ENCODE peak calls at places on chromosomes 11 and 22, in six cellular contexts. One of them, this sample, is unnamed.

GRCh38 chr11:73762732-73763131 is 1.9 kb upstream of the RAB6A start:
- DNase-seq in GM12878: no peak
- DNase-seq in IMR-90: no peak
- DNase-seq in A549: no peak
- DNase-seq in K562: no peak
- DNase-seq in HepG2: no peak
- DNase-seq in this sample: no peak

GRCh38 chr11:127307700-127308099 is 307.1 kb upstream of the KIRREL3 start:
- DNase-seq in GM12878: no peak
- DNase-seq in IMR-90: no peak
- DNase-seq in A549: no peak
- DNase-seq in K562: no peak
- DNase-seq in HepG2: no peak
- DNase-seq in this sample: no peak

GRCh38 chr11:115498354-115498753 is 5.9 kb downstream of the CADM1 start:
- DNase-seq in GM12878: no peak
- DNase-seq in IMR-90: no peak
- DNase-seq in A549: no peak
- DNase-seq in K562: no peak
- DNase-seq in HepG2: no peak
- DNase-seq in this sample: no peak

GRCh38 chr11:102012946-102013345 is 34.3 kb upstream of the CFAP300 start:
- DNase-seq in GM12878: no peak
- DNase-seq in IMR-90: no peak
- DNase-seq in A549: no peak
- DNase-seq in K562: no peak
- DNase-seq in HepG2: no peak
- DNase-seq in this sample: no peak

GRCh38 chr11:68325183-68325893 is 12.9 kb downstream of the LRP5 start:
- DNase-seq in GM12878: no peak
- DNase-seq in IMR-90: no peak
- DNase-seq in A549: no peak
- DNase-seq in K562: no peak
- DNase-seq in HepG2: no peak
- DNase-seq in this sample: no peak

GRCh38 chr11:95918056-95918455 is 5.9 kb downstream of the MTMR2 start:
- DNase-seq in GM12878: no peak
- DNase-seq in IMR-90: no peak
- DNase-seq in A549: no peak
- DNase-seq in K562: no peak
- DNase-seq in HepG2: no peak
- DNase-seq in this sample: no peak

GRCh38 chr11:86910592-86910991 is 44.6 kb downstream of the FZD4 start:
- DNase-seq in GM12878: no peak
- DNase-seq in IMR-90: peak
- DNase-seq in A549: peak
- DNase-seq in K562: no peak
- DNase-seq in HepG2: no peak
- DNase-seq in this sample: no peak

GRCh38 chr11:67273260-67273990 is 7.2 kb downstream of the GRK2 start:
- DNase-seq in GM12878: no peak
- DNase-seq in IMR-90: no peak
- DNase-seq in A549: no peak
- DNase-seq in K562: no peak
- DNase-seq in HepG2: no peak
- DNase-seq in this sample: no peak

GRCh38 chr22:50016988-50017700 is 4.6 kb upstream of the IL17REL start:
- DNase-seq in GM12878: peak
- DNase-seq in IMR-90: no peak
- DNase-seq in A549: no peak
- DNase-seq in K562: no peak
- DNase-seq in HepG2: no peak
- DNase-seq in this sample: no peak

GRCh38 chr22:46588279-46589140 is 31.7 kb upstream of the GRAMD4 start:
- DNase-seq in GM12878: no peak
- DNase-seq in IMR-90: no peak
- DNase-seq in A549: no peak
- DNase-seq in K562: no peak
- DNase-seq in HepG2: no peak
- DNase-seq in this sample: no peak

GRCh38 chr22:47112566-47112965 is 350.1 kb downstream of the TBC1D22A start:
- DNase-seq in GM12878: no peak
- DNase-seq in IMR-90: no peak
- DNase-seq in A549: no peak
- DNase-seq in K562: no peak
- DNase-seq in HepG2: no peak
- DNase-seq in this sample: no peak

GRCh38 chr11:12900496-12900895 is 108.6 kb upstream of the RASSF10 start:
- DNase-seq in GM12878: no peak
- DNase-seq in IMR-90: peak
- DNase-seq in A549: peak
- DNase-seq in K562: no peak
- DNase-seq in HepG2: peak
- DNase-seq in this sample: no peak

GRCh38 chr11:46519351-46519750 is 74.5 kb downstream of the AMBRA1 start:
- DNase-seq in GM12878: no peak
- DNase-seq in IMR-90: no peak
- DNase-seq in A549: no peak
- DNase-seq in K562: no peak
- DNase-seq in HepG2: peak
- DNase-seq in this sample: no peak

GRCh38 chr22:37959231-37959825 is 5.8 kb downstream of the POLR2F start:
- DNase-seq in GM12878: no peak
- DNase-seq in IMR-90: no peak
- DNase-seq in A549: no peak
- DNase-seq in K562: no peak
- DNase-seq in HepG2: no peak
- DNase-seq in this sample: no peak

GRCh38 chr22:34623580-34623979 is 442.4 kb upstream of the ISX start:
- DNase-seq in GM12878: no peak
- DNase-seq in IMR-90: no peak
- DNase-seq in A549: no peak
- DNase-seq in K562: no peak
- DNase-seq in HepG2: no peak
- DNase-seq in this sample: no peak

GRCh38 chr11:88051386-88051785 is 123.9 kb downstream of the RAB38 start:
- DNase-seq in GM12878: no peak
- DNase-seq in IMR-90: peak
- DNase-seq in A549: peak
- DNase-seq in K562: no peak
- DNase-seq in HepG2: peak
- DNase-seq in this sample: no peak

GRCh38 chr22:44818727-44819126 is 66.4 kb downstream of the ARHGAP8 start:
- DNase-seq in GM12878: no peak
- DNase-seq in IMR-90: no peak
- DNase-seq in A549: no peak
- DNase-seq in K562: no peak
- DNase-seq in HepG2: no peak
- DNase-seq in this sample: no peak

GRCh38 chr11:126352934-126353801 is 2.3 kb upstream of the ST3GAL4 start:
- DNase-seq in GM12878: peak
- DNase-seq in IMR-90: peak
- DNase-seq in A549: peak
- DNase-seq in K562: peak
- DNase-seq in HepG2: peak
- DNase-seq in this sample: no peak

GRCh38 chr22:35677460-35678187 is 29.4 kb downstream of the APOL6 start:
- DNase-seq in GM12878: no peak
- DNase-seq in IMR-90: no peak
- DNase-seq in A549: no peak
- DNase-seq in K562: no peak
- DNase-seq in HepG2: no peak
- DNase-seq in this sample: no peak

GRCh38 chr11:976431-977160 is 50.9 kb downstream of the AP2A2 start:
- DNase-seq in GM12878: no peak
- DNase-seq in IMR-90: no peak
- DNase-seq in A549: no peak
- DNase-seq in K562: no peak
- DNase-seq in HepG2: no peak
- DNase-seq in this sample: no peak

GRCh38 chr11:70828498-70829159 is 423.7 kb downstream of the SHANK2 start:
- DNase-seq in GM12878: no peak
- DNase-seq in IMR-90: no peak
- DNase-seq in A549: no peak
- DNase-seq in K562: no peak
- DNase-seq in HepG2: no peak
- DNase-seq in this sample: no peak

GRCh38 chr11:14373941-14374646 is 15.1 kb upstream of the RRAS2 start:
- DNase-seq in GM12878: no peak
- DNase-seq in IMR-90: peak
- DNase-seq in A549: peak
- DNase-seq in K562: no peak
- DNase-seq in HepG2: peak
- DNase-seq in this sample: no peak
- TF ChIP-seq BHLHE40 in GM12878: no peak
- TF ChIP-seq BHLHE40 in IMR-90: no peak
- TF ChIP-seq BHLHE40 in A549: no peak
- TF ChIP-seq BHLHE40 in K562: no peak
- TF ChIP-seq BHLHE40 in HepG2: no peak
- TF ChIP-seq BHLHE40 in this sample: no peak

DNA sequence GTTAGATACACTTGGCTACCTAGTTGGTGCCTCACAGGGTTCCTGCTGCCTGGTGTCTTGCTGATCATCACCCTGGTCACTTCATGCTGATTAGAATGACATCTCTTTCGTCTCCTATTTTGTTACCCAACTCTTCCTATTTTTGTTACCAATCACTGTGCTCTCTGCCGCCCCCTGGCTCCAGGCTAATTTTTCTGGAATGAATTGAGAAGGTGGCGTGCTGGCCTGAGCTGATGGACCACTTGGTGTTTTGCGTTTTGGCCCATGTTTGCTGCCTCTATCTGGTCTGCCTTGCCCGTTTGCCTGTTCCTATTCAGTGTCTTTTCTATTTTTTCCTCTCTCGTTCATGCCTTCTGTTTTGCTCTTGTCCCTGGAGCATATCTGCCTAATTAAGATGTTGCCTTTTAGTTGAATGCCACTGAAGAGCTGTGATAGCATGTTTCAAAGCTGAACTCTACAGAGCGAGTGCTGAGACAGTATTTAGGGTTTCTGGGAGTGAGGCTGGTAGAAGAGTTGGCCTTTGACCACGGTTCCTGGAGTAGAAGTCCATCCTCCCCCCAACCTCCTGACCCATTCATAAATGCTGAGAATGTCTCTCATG is 5.9 kb upstream of the ATF4 start:
- DNase-seq in GM12878: no peak
- DNase-seq in IMR-90: peak
- DNase-seq in A549: no peak
- DNase-seq in K562: no peak
- DNase-seq in HepG2: no peak
- DNase-seq in this sample: peak
- TF ChIP-seq BHLHE40 in GM12878: no peak
- TF ChIP-seq BHLHE40 in IMR-90: no peak
- TF ChIP-seq BHLHE40 in A549: no peak
- TF ChIP-seq BHLHE40 in K562: no peak
- TF ChIP-seq BHLHE40 in HepG2: no peak
- TF ChIP-seq BHLHE40 in this sample: no peak

GRCh38 chr11:72641522-72641899 is 32.7 kb downstream of the PDE2A start:
- DNase-seq in GM12878: no peak
- DNase-seq in IMR-90: no peak
- DNase-seq in A549: no peak
- DNase-seq in K562: no peak
- DNase-seq in HepG2: no peak
- DNase-seq in this sample: no peak

GRCh38 chr11:72639475-72640375 is 34.5 kb downstream of the PDE2A start:
- DNase-seq in GM12878: no peak
- DNase-seq in IMR-90: no peak
- DNase-seq in A549: no peak
- DNase-seq in K562: no peak
- DNase-seq in HepG2: no peak
- DNase-seq in this sample: no peak

GRCh38 chr11:72642815-72643511 is 31.3 kb downstream of the PDE2A start:
- DNase-seq in GM12878: no peak
- DNase-seq in IMR-90: peak
- DNase-seq in A549: peak
- DNase-seq in K562: peak
- DNase-seq in HepG2: no peak
- DNase-seq in this sample: peak

GRCh38 chr11:72643547-72643946 is 30.7 kb downstream of the PDE2A start:
- DNase-seq in GM12878: no peak
- DNase-seq in IMR-90: no peak
- DNase-seq in A549: peak
- DNase-seq in K562: no peak
- DNase-seq in HepG2: no peak
- DNase-seq in this sample: no peak

GRCh38 chr11:72641900-72642814 is 32.1 kb downstream of the PDE2A start:
- DNase-seq in GM12878: no peak
- DNase-seq in IMR-90: no peak
- DNase-seq in A549: peak
- DNase-seq in K562: peak
- DNase-seq in HepG2: no peak
- DNase-seq in this sample: peak
- TF ChIP-seq BHLHE40 in GM12878: no peak
- TF ChIP-seq BHLHE40 in IMR-90: no peak
- TF ChIP-seq BHLHE40 in A549: no peak
- TF ChIP-seq BHLHE40 in K562: no peak
- TF ChIP-seq BHLHE40 in HepG2: no peak
- TF ChIP-seq BHLHE40 in this sample: no peak

DNA sequence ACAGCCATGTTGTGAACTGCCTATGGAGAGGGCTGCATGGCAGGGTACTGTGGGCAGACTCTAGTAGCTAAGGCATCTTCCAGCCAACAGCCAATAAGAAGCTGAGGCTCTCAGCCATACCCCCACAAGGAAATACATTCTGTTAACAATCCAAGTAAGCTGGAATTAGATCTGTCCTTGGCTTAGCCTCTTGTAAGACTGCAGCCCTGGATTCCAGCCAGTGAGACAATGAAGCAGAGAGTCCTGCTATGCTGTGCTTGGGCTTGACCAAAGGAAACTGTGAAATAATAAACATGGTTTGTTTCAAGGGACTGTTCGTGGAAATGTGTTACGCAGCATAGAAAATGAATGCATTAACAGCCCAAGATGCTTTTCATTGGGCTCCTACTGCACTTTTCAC is 1097.4 kb upstream of the CCDC90B start:
- DNase-seq in GM12878: no peak
- DNase-seq in IMR-90: no peak
- DNase-seq in A549: no peak
- DNase-seq in K562: no peak
- DNase-seq in HepG2: no peak
- DNase-seq in this sample: no peak
- TF ChIP-seq BHLHE40 in GM12878: no peak
- TF ChIP-seq BHLHE40 in IMR-90: no peak
- TF ChIP-seq BHLHE40 in A549: no peak
- TF ChIP-seq BHLHE40 in K562: no peak
- TF ChIP-seq BHLHE40 in HepG2: no peak
- TF ChIP-seq BHLHE40 in this sample: no peak

DNA sequence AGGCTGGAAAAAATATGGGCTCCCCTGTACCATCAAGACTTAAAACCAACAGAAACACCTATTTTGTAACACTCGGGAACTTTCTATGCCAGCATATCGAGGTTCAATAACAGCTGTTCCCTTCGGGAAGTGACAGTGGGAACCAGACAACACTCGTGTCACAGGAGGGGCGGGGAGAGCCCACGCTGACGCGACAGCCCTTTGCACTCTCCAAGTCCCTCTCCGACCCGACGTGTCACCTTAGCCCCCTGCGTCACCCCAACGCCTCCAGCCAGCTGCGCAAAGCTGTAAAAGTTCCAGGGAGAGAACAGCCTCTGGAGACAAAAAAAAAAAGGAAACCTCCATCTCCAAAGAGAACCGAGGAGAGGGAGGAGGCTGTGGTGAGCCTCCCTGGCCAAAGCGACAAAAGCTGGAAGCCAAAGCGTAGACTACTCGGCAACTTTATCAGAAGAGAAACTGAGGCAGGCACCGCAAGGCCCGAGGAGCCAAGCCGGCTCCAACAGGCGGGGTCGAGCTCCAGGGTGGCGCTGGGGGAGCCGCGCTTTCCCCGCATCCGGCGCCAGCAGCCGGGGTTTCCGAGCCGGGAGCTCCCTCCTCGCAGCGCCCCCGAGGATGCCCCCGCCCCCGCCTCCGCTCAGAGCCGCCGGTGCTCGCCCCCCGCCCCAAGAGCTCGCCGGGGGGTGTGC is 751 bp downstream of the ARFGAP3 start:
- DNase-seq in GM12878: no peak
- DNase-seq in IMR-90: peak
- DNase-seq in A549: no peak
- DNase-seq in K562: no peak
- DNase-seq in HepG2: peak
- DNase-seq in this sample: no peak
- TF ChIP-seq BHLHE40 in GM12878: no peak
- TF ChIP-seq BHLHE40 in IMR-90: no peak
- TF ChIP-seq BHLHE40 in A549: no peak
- TF ChIP-seq BHLHE40 in K562: no peak
- TF ChIP-seq BHLHE40 in HepG2: no peak
- TF ChIP-seq BHLHE40 in this sample: no peak

This sample was measured in HEK293T.